ENCODE peak calls at places on chromosomes 2 and 18, in five cellular contexts. X is stimulated activated CD4-positive, alpha-beta T cell treated with anti-CD3 and anti-CD28 coated beads, Interleukin-12 subunit alpha, Interleukin-12 subunit beta, amount 100 ng/mL, for 4 hours; R is left ventricle myocardium superior; F is GM06990; E is stimulated activated naive CD8-positive, alpha-beta T cell treated with anti-CD3 and anti-CD28 coated beads, Interleukin-15, amount 100 ng/mL, for 72 hours. T is an unnamed sample.

GRCh38 chr2:167487728-167488127 is 599.4 kb downstream of the XIRP2 start:
- DNase-seq in X (no peak), R (no peak), F (no peak), E (no peak), T (no peak)

GRCh38 chr2:202104286-202104870 is 31.3 kb downstream of the KIAA2012 start:
- DNase-seq in X (peak; percentile 6), R (peak; percentile 56), F (peak; percentile 40), E (peak; percentile 50), T (peak; percentile 50)

GRCh38 chr2:59528525-59528924 is 1024.9 kb downstream of the BCL11A start:
- DNase-seq in X (no peak), R (no peak), F (no peak), E (no peak), T (no peak)

GRCh38 chr2:148888003-148888501 is 13.0 kb downstream of the KIF5C start:
- DNase-seq in X (peak; percentile 5), R (no peak), F (no peak), E (peak; percentile 16), T (no peak)

GRCh38 chr2:143720093-143720664 is 591.0 kb downstream of the ARHGAP15 start:
- DNase-seq in X (no peak), R (no peak), F (no peak), E (no peak), T (no peak)

GRCh38 chr2:199929257-199929656 is 18.2 kb downstream of the C2orf69 start:
- DNase-seq in X (no peak), R (no peak), F (no peak), E (no peak), T (no peak)

GRCh38 chr2:229179598-229179997 is 91.5 kb downstream of the PID1 start:
- DNase-seq in X (no peak), R (no peak), F (no peak), E (no peak), T (no peak)

GRCh38 chr2:82789886-82790276 is 1669.2 kb downstream of the SUCLG1 start:
- DNase-seq in X (no peak), R (no peak), F (no peak), E (no peak), T (no peak)

GRCh38 chr18:75658330-75658729 is 230.8 kb upstream of the SMIM21 start:
- DNase-seq in X (no peak), R (no peak), F (no peak), E (no peak), T (no peak)

GRCh38 chr18:7666195-7666776 is 99.2 kb downstream of the PTPRM start:
- DNase-seq in X (no peak), R (no peak), F (no peak), E (no peak), T (no peak)